ENCODE peak calls at places on chromosomes 11 and 22, in ten cellular contexts. One of them, this sample, is unnamed.

GRCh38 chr11:115247404-115247803 is 256.8 kb downstream of the CADM1 start:
- DNase-seq in IMR-90: no peak
- DNase-seq in adipocyte: no peak
- DNase-seq in H7: no peak
- DNase-seq in tibial artery: no peak
- DNase-seq in Karpas-422: no peak
- DNase-seq in WERI-Rb-1: no peak
- DNase-seq in neuronal stem cell: no peak
- DNase-seq in fibroblast of lung: peak; percentile 97
- DNase-seq in heart right ventricle: no peak
- DNase-seq in this sample: no peak

GRCh38 chr11:27571151-27571840 is 64.7 kb upstream of the LIN7C start:
- DNase-seq in IMR-90: peak; percentile 90
- DNase-seq in H7: peak; percentile 3
- DNase-seq in tibial artery: no peak
- DNase-seq in fibroblast of lung: peak; percentile 77
- DNase-seq in heart right ventricle: no peak
- DNase-seq in WERI-Rb-1: no peak
- DNase-seq in Karpas-422: no peak
- DNase-seq in adipocyte: peak; percentile 79
- DNase-seq in neuronal stem cell: no peak
- DNase-seq in this sample: no peak

GRCh38 chr11:23991140-23991539 is 505.7 kb upstream of the LUZP2 start:
- DNase-seq in adipocyte: peak; percentile 74
- DNase-seq in fibroblast of lung: peak; percentile 87
- DNase-seq in Karpas-422: no peak
- DNase-seq in IMR-90: peak; percentile 90
- DNase-seq in neuronal stem cell: no peak
- DNase-seq in tibial artery: no peak
- DNase-seq in H7: no peak
- DNase-seq in WERI-Rb-1: no peak
- DNase-seq in heart right ventricle: no peak
- DNase-seq in this sample: no peak

GRCh38 chr22:16961477-16962186 is 46.4 kb downstream of the GAB4 start:
- DNase-seq in neuronal stem cell: no peak
- DNase-seq in Karpas-422: no peak
- DNase-seq in tibial artery: no peak
- DNase-seq in WERI-Rb-1: no peak
- DNase-seq in adipocyte: no peak
- DNase-seq in IMR-90: no peak
- DNase-seq in fibroblast of lung: no peak
- DNase-seq in heart right ventricle: no peak
- DNase-seq in H7: no peak
- DNase-seq in this sample: no peak

GRCh38 chr11:125692887-125693286 is 12.2 kb upstream of the ACRV1 start:
- DNase-seq in Karpas-422: no peak
- DNase-seq in IMR-90: no peak
- DNase-seq in WERI-Rb-1: no peak
- DNase-seq in H7: no peak
- DNase-seq in fibroblast of lung: no peak
- DNase-seq in neuronal stem cell: no peak
- DNase-seq in tibial artery: no peak
- DNase-seq in heart right ventricle: no peak
- DNase-seq in adipocyte: no peak
- DNase-seq in this sample: no peak

GRCh38 chr22:27331526-27332281 is 469.9 kb downstream of the MN1 start:
- DNase-seq in heart right ventricle: peak; percentile 26
- DNase-seq in neuronal stem cell: no peak
- DNase-seq in Karpas-422: peak; percentile 68
- DNase-seq in H7: peak; percentile 63
- DNase-seq in WERI-Rb-1: peak; percentile 28
- DNase-seq in tibial artery: peak; percentile 67
- DNase-seq in IMR-90: peak; percentile 27
- DNase-seq in fibroblast of lung: no peak
- DNase-seq in adipocyte: peak; percentile 48
- DNase-seq in this sample: no peak

GRCh38 chr22:49535527-49536125 is 292.0 kb downstream of the BRD1 start:
- DNase-seq in H7: peak; percentile 72
- DNase-seq in fibroblast of lung: no peak
- DNase-seq in neuronal stem cell: no peak
- DNase-seq in heart right ventricle: no peak
- DNase-seq in WERI-Rb-1: no peak
- DNase-seq in tibial artery: peak; percentile 7
- DNase-seq in IMR-90: no peak
- DNase-seq in adipocyte: no peak
- DNase-seq in Karpas-422: no peak
- DNase-seq in this sample: no peak

GRCh38 chr22:28172948-28173360 is 253.9 kb upstream of the PITPNB start:
- DNase-seq in tibial artery: no peak
- DNase-seq in H7: no peak
- DNase-seq in adipocyte: no peak
- DNase-seq in fibroblast of lung: peak; percentile 23
- DNase-seq in heart right ventricle: no peak
- DNase-seq in IMR-90: no peak
- DNase-seq in Karpas-422: no peak
- DNase-seq in WERI-Rb-1: no peak
- DNase-seq in neuronal stem cell: no peak
- DNase-seq in this sample: peak; percentile 78

GRCh38 chr11:96013459-96014213 is 89.7 kb upstream of the MTMR2 start:
- DNase-seq in adipocyte: no peak
- DNase-seq in H7: no peak
- DNase-seq in heart right ventricle: no peak
- DNase-seq in WERI-Rb-1: no peak
- DNase-seq in IMR-90: no peak
- DNase-seq in tibial artery: no peak
- DNase-seq in Karpas-422: no peak
- DNase-seq in fibroblast of lung: no peak
- DNase-seq in neuronal stem cell: no peak
- DNase-seq in this sample: no peak

GRCh38 chr22:30565341-30565740 is 9.1 kb downstream of the GAL3ST1 start:
- DNase-seq in neuronal stem cell: no peak
- DNase-seq in heart right ventricle: no peak
- DNase-seq in Karpas-422: no peak
- DNase-seq in WERI-Rb-1: no peak
- DNase-seq in IMR-90: peak; percentile 16
- DNase-seq in H7: no peak
- DNase-seq in fibroblast of lung: no peak
- DNase-seq in tibial artery: no peak
- DNase-seq in adipocyte: no peak
- DNase-seq in this sample: no peak

GRCh38 chr22:33706100-33706499 is 214.2 kb downstream of the LARGE1 start:
- DNase-seq in WERI-Rb-1: peak; percentile 25
- DNase-seq in H7: peak; percentile 48
- DNase-seq in adipocyte: no peak
- DNase-seq in Karpas-422: no peak
- DNase-seq in tibial artery: no peak
- DNase-seq in IMR-90: no peak
- DNase-seq in neuronal stem cell: no peak
- DNase-seq in fibroblast of lung: no peak
- DNase-seq in heart right ventricle: peak; percentile 29
- DNase-seq in this sample: no peak

GRCh38 chr22:19397729-19398094 is 33.8 kb downstream of the HIRA start:
- DNase-seq in tibial artery: no peak
- DNase-seq in fibroblast of lung: no peak
- DNase-seq in Karpas-422: no peak
- DNase-seq in heart right ventricle: no peak
- DNase-seq in H7: no peak
- DNase-seq in adipocyte: no peak
- DNase-seq in IMR-90: no peak
- DNase-seq in WERI-Rb-1: no peak
- DNase-seq in neuronal stem cell: no peak
- DNase-seq in this sample: no peak
- H3K36me3 ChIP-seq in tibial artery: peaks cover 45% of the 10 kb centered on the region
- H3K36me3 ChIP-seq in fibroblast of lung: peaks cover 18% of the 10 kb centered on the region
- H3K36me3 ChIP-seq in Karpas-422: peaks cover 35% of the 10 kb centered on the region
- H3K36me3 ChIP-seq in heart right ventricle: peaks cover 6% of the 10 kb centered on the region
- H3K36me3 ChIP-seq in H7: peaks cover 36% of the 10 kb centered on the region
- H3K36me3 ChIP-seq in adipocyte: peaks cover 90% of the 10 kb centered on the region
- H3K36me3 ChIP-seq in IMR-90: peaks cover 53% of the 10 kb centered on the region
- H3K36me3 ChIP-seq in WERI-Rb-1: peaks cover 61% of the 10 kb centered on the region
- H3K36me3 ChIP-seq in neuronal stem cell: peaks cover 42% of the 10 kb centered on the region
- H3K36me3 ChIP-seq in this sample: peaks cover 22% of the 10 kb centered on the region

GRCh38 chr22:46052331-46052771 is 75.4 kb upstream of the WNT7B start:
- DNase-seq in Karpas-422: no peak
- DNase-seq in adipocyte: peak; percentile 55
- DNase-seq in neuronal stem cell: no peak
- DNase-seq in H7: no peak
- DNase-seq in heart right ventricle: no peak
- DNase-seq in fibroblast of lung: peak; percentile 35
- DNase-seq in tibial artery: no peak
- DNase-seq in WERI-Rb-1: no peak
- DNase-seq in IMR-90: no peak
- DNase-seq in this sample: no peak
- H3K4me3 ChIP-seq in Karpas-422: peak overlapping the region; percentile 79
- H3K4me3 ChIP-seq in adipocyte: peak overlapping the region; percentile 83
- H3K4me3 ChIP-seq in neuronal stem cell: no peak overlapping the region
- H3K4me3 ChIP-seq in H7: no peak overlapping the region
- H3K4me3 ChIP-seq in heart right ventricle: peak overlapping the region; percentile 70
- H3K4me3 ChIP-seq in fibroblast of lung: peak overlapping the region; percentile 70
- H3K4me3 ChIP-seq in tibial artery: peak overlapping the region; percentile 84
- H3K4me3 ChIP-seq in WERI-Rb-1: no peak overlapping the region
- H3K4me3 ChIP-seq in IMR-90: no peak overlapping the region
- H3K4me3 ChIP-seq in this sample: no peak overlapping the region

GRCh38 chr11:120598517-120599209 is 87.1 kb downstream of the GRIK4 start:
- DNase-seq in tibial artery: no peak
- DNase-seq in adipocyte: no peak
- DNase-seq in fibroblast of lung: no peak
- DNase-seq in IMR-90: no peak
- DNase-seq in Karpas-422: no peak
- DNase-seq in neuronal stem cell: no peak
- DNase-seq in heart right ventricle: no peak
- DNase-seq in H7: no peak
- DNase-seq in WERI-Rb-1: no peak
- DNase-seq in this sample: no peak

GRCh38 chr11:120601566-120601965 is 90.0 kb downstream of the GRIK4 start:
- DNase-seq in adipocyte: peak; percentile 23
- DNase-seq in Karpas-422: no peak
- DNase-seq in fibroblast of lung: peak; percentile 57
- DNase-seq in neuronal stem cell: no peak
- DNase-seq in H7: no peak
- DNase-seq in IMR-90: peak; percentile 55
- DNase-seq in heart right ventricle: no peak
- DNase-seq in WERI-Rb-1: no peak
- DNase-seq in tibial artery: no peak
- DNase-seq in this sample: no peak

GRCh38 chr11:120594746-120595145 is 83.2 kb downstream of the GRIK4 start:
- DNase-seq in fibroblast of lung: no peak
- DNase-seq in tibial artery: no peak
- DNase-seq in Karpas-422: no peak
- DNase-seq in heart right ventricle: no peak
- DNase-seq in WERI-Rb-1: no peak
- DNase-seq in adipocyte: no peak
- DNase-seq in H7: no peak
- DNase-seq in IMR-90: no peak
- DNase-seq in neuronal stem cell: no peak
- DNase-seq in this sample: no peak

GRCh38 chr11:120599816-120600420 is 88.4 kb downstream of the GRIK4 start:
- DNase-seq in IMR-90: no peak
- DNase-seq in neuronal stem cell: no peak
- DNase-seq in tibial artery: no peak
- DNase-seq in adipocyte: no peak
- DNase-seq in fibroblast of lung: no peak
- DNase-seq in H7: no peak
- DNase-seq in WERI-Rb-1: no peak
- DNase-seq in Karpas-422: no peak
- DNase-seq in heart right ventricle: no peak
- DNase-seq in this sample: no peak

DNA sequence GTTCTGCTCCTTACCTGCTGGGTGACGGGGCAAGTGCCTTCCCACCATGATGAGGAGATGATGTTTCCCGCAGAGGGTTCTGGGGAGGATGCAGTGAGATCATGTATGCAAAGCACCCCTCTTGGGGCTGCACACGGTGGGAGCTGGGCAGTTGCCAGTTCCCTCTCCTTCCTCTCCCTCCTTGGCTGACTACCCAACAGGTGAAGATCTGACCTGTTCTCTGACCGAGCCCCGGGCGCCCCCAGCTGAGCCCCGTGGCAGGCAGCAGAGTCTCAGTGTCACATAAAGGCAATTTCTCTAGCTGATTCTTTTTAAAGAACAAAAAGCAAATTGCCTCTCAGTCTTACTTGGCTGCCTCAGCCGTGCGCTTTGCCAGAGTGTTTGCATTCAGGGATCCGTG is 85.7 kb downstream of the GRIK4 start:
- DNase-seq in H7: no peak
- DNase-seq in WERI-Rb-1: no peak
- DNase-seq in Karpas-422: peak; percentile 41
- DNase-seq in tibial artery: no peak
- DNase-seq in heart right ventricle: no peak
- DNase-seq in neuronal stem cell: no peak
- DNase-seq in IMR-90: no peak
- DNase-seq in fibroblast of lung: no peak
- DNase-seq in adipocyte: no peak
- DNase-seq in this sample: no peak
- H3K36me3 ChIP-seq in H7: no peaks in the 10 kb centered on the region
- H3K36me3 ChIP-seq in WERI-Rb-1: no peaks in the 10 kb centered on the region
- H3K36me3 ChIP-seq in Karpas-422: no peaks in the 10 kb centered on the region
- H3K36me3 ChIP-seq in tibial artery: no peaks in the 10 kb centered on the region
- H3K36me3 ChIP-seq in heart right ventricle: no peaks in the 10 kb centered on the region
- H3K36me3 ChIP-seq in neuronal stem cell: no peaks in the 10 kb centered on the region
- H3K36me3 ChIP-seq in IMR-90: no peaks in the 10 kb centered on the region
- H3K36me3 ChIP-seq in fibroblast of lung: no peaks in the 10 kb centered on the region
- H3K36me3 ChIP-seq in adipocyte: no peaks in the 10 kb centered on the region
- H3K36me3 ChIP-seq in this sample: no peaks in the 10 kb centered on the region

GRCh38 chr11:8285796-8286195 is 22.1 kb upstream of the LMO1 start:
- DNase-seq in IMR-90: no peak
- DNase-seq in WERI-Rb-1: no peak
- DNase-seq in fibroblast of lung: no peak
- DNase-seq in neuronal stem cell: no peak
- DNase-seq in heart right ventricle: no peak
- DNase-seq in H7: no peak
- DNase-seq in adipocyte: no peak
- DNase-seq in tibial artery: no peak
- DNase-seq in Karpas-422: no peak
- DNase-seq in this sample: no peak

GRCh38 chr11:8285228-8285627 is 21.6 kb upstream of the LMO1 start:
- DNase-seq in Karpas-422: no peak
- DNase-seq in WERI-Rb-1: no peak
- DNase-seq in H7: no peak
- DNase-seq in tibial artery: no peak
- DNase-seq in IMR-90: no peak
- DNase-seq in neuronal stem cell: no peak
- DNase-seq in adipocyte: no peak
- DNase-seq in heart right ventricle: no peak
- DNase-seq in fibroblast of lung: no peak
- DNase-seq in this sample: no peak

GRCh38 chr11:8283510-8284272 is 20.0 kb upstream of the LMO1 start:
- DNase-seq in IMR-90: no peak
- DNase-seq in Karpas-422: no peak
- DNase-seq in WERI-Rb-1: peak; percentile 97
- DNase-seq in fibroblast of lung: peak; percentile 21
- DNase-seq in tibial artery: no peak
- DNase-seq in H7: peak; percentile 85
- DNase-seq in heart right ventricle: no peak
- DNase-seq in adipocyte: no peak
- DNase-seq in neuronal stem cell: no peak
- DNase-seq in this sample: no peak

GRCh38 chr11:8281266-8281665 is 17.6 kb upstream of the LMO1 start:
- DNase-seq in heart right ventricle: no peak
- DNase-seq in WERI-Rb-1: no peak
- DNase-seq in tibial artery: no peak
- DNase-seq in Karpas-422: no peak
- DNase-seq in H7: no peak
- DNase-seq in fibroblast of lung: no peak
- DNase-seq in adipocyte: no peak
- DNase-seq in neuronal stem cell: no peak
- DNase-seq in IMR-90: no peak
- DNase-seq in this sample: no peak

GRCh38 chr11:8282621-8283509 is 19.2 kb upstream of the LMO1 start:
- DNase-seq in H7: peak; percentile 81
- DNase-seq in Karpas-422: no peak
- DNase-seq in adipocyte: no peak
- DNase-seq in heart right ventricle: no peak
- DNase-seq in IMR-90: no peak
- DNase-seq in tibial artery: no peak
- DNase-seq in WERI-Rb-1: peak; percentile 89
- DNase-seq in fibroblast of lung: no peak
- DNase-seq in neuronal stem cell: no peak
- DNase-seq in this sample: no peak
- H3K4me3 ChIP-seq in H7: peak overlapping the region; percentile 18
- H3K4me3 ChIP-seq in Karpas-422: no peak overlapping the region
- H3K4me3 ChIP-seq in adipocyte: no peak overlapping the region
- H3K4me3 ChIP-seq in heart right ventricle: peak overlapping the region; percentile 7
- H3K4me3 ChIP-seq in IMR-90: no peak overlapping the region
- H3K4me3 ChIP-seq in tibial artery: no peak overlapping the region
- H3K4me3 ChIP-seq in WERI-Rb-1: peak overlapping the region; percentile 49
- H3K4me3 ChIP-seq in fibroblast of lung: no peak overlapping the region
- H3K4me3 ChIP-seq in neuronal stem cell: no peak overlapping the region
- H3K4me3 ChIP-seq in this sample: no peak overlapping the region

This sample was measured in small intestine.